ENCODE peak calls at places on chromosomes 12 and 14, in four cellular contexts. B is aorta; G is endothelial cell of umbilical vein; T is CD8-positive, alpha-beta T cell. N is an unnamed sample. For H3K9me3, the result is how much of the 10 kb centered on the place peaks cover.

GRCh38 chr14:73696466-73697390 is 17.5 kb downstream of the PNMA1 start:
- DNase-seq in T (no peak), G (peak), B (no peak), N (no peak)

GRCh38 chr14:25111061-25111601 is 61.2 kb upstream of the STXBP6 start:
- DNase-seq in T (no peak), G (no peak), B (no peak), N (no peak)

GRCh38 chr14:51004352-51004800 is 60.1 kb upstream of the PYGL start:
- DNase-seq in G (no peak), T (no peak), B (no peak), N (no peak)

GRCh38 chr12:83823386-83824045 is 1089.1 kb downstream of the SLC6A15 start:
- DNase-seq in B (peak), T (no peak), G (peak), N (no peak)

GRCh38 chr12:4049566-4050080 is 176.4 kb upstream of the PARP11 start:
- DNase-seq in T (no peak), G (no peak), B (no peak), N (no peak)

GRCh38 chr12:48336564-48336963 is 14.2 kb downstream of the ZNF641 start:
- DNase-seq in G (no peak), T (no peak), B (no peak), N (no peak)

GRCh38 chr14:104826858-104827172 is 25.9 kb downstream of the ZBTB42 start:
- DNase-seq in B (no peak), T (no peak), G (no peak), N (no peak)

GRCh38 chr12:55845785-55846496 is 3.2 kb upstream of the MMP19 start:
- DNase-seq in G (no peak), T (no peak), B (peak), N (no peak)

GRCh38 chr12:80837342-80837978 is 100.3 kb downstream of the LIN7A start:
- DNase-seq in B (no peak), G (peak), T (no peak), N (no peak)

GRCh38 chr14:79571361-79571760 is 639.9 kb downstream of the DIO2 start:
- DNase-seq in T (no peak), B (no peak), G (no peak), N (no peak)

GRCh38 chr14:81855007-81855406 is 321.4 kb upstream of the SEL1L start:
- DNase-seq in T (no peak), G (no peak), B (no peak), N (no peak)

GRCh38 chr14:39988939-39989338 is 556.7 kb upstream of the FBXO33 start:
- DNase-seq in T (no peak), G (no peak), B (no peak), N (no peak)

GRCh38 chr12:3613641-3614180 is 122.7 kb downstream of the PRMT8 start:
- DNase-seq in B (peak), G (no peak), T (no peak), N (no peak)

GRCh38 chr14:58426819-58427288 is 477 bp downstream of the TIMM9 start:
- DNase-seq in B (peak), G (peak), T (peak), N (peak)

GRCh38 chr14:76456200-76456599 is 80.3 kb downstream of the ESRRB start:
- DNase-seq in T (no peak), B (no peak), G (peak), N (no peak)

GRCh38 chr12:19288603-19289244 is 150.6 kb upstream of the AEBP2 start:
- DNase-seq in B (no peak), G (peak), T (no peak), N (no peak)

GRCh38 chr12:34334538-34334937 is 312.2 kb downstream of the ALG10 start:
- DNase-seq in B (no peak), G (no peak), T (no peak), N (no peak)
- H3K9me3 ChIP-seq in B (under half), G (under half), T (under half), N (under half)

GRCh38 chr14:98323850-98324249 is 948.1 kb downstream of the BCL11B start:
- DNase-seq in B (no peak), T (no peak), G (no peak), N (no peak)
- H3K9me3 ChIP-seq in B (under half), T (under half), G (under half), N (under half)

DNA sequence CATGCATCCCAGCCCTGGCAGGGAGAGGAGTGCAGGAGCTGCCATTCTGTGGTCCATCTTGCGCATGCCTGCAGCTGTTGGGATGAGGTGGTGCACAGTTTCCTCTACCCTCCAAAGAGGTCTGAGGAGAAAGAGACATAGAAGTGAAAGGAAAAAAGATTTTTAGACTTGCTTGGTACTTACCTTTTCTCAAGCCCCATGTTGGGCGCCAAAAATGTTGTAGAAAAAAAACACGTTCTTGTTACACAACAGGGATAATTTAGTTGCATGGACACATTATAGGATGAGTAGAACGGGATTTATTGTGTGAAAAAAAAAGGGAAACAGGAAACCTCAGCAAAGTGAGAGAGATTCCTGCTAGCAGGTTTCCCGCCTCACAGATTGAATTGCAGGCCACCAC is 244.4 kb upstream of the GARIN2 start:
- DNase-seq in T (no peak), B (no peak), G (peak), N (no peak)
- H3K9me3 ChIP-seq in T (under half), B (under half), G (under half), N (under half)

GRCh38 chr12:133236556-133236955 is 879 bp upstream of the ANHX start:
- DNase-seq in G (no peak), T (no peak), B (no peak), N (no peak)
- H3K9me3 ChIP-seq in G (under half), T (under half), B (under half), N (under half)

GRCh38 chr14:28272270-28272669 is 494.3 kb upstream of the FOXG1 start:
- DNase-seq in B (no peak), G (no peak), T (no peak), N (no peak)
- H3K9me3 ChIP-seq in B (under half), G (under half), T (under half), N (under half)

N was measured in T-helper 17 cell.